ENCODE peak calls at places on chromosomes 4 and X, in five cellular contexts. One of them, this sample, is unnamed.

GRCh38 chrX:150086371-150086770 is 148.1 kb upstream of the EOLA2 start:
- DNase-seq in K562: no peak
- DNase-seq in GM12878: no peak
- DNase-seq in SK-N-SH: peak
- DNase-seq in HepG2: peak
- DNase-seq in this sample: no peak

GRCh38 chr4:83616252-83616651 is 80.3 kb downstream of the GPAT3 start:
- DNase-seq in K562: no peak
- DNase-seq in GM12878: no peak
- DNase-seq in SK-N-SH: no peak
- DNase-seq in HepG2: no peak
- DNase-seq in this sample: no peak

GRCh38 chr4:184824776-184825393 is 883 bp downstream of the ACSL1 start:
- DNase-seq in K562: no peak
- DNase-seq in GM12878: no peak
- DNase-seq in SK-N-SH: no peak
- DNase-seq in HepG2: no peak
- DNase-seq in this sample: no peak

GRCh38 chr4:117983541-117984451 is 50.5 kb upstream of the NDST3 start:
- DNase-seq in K562: no peak
- DNase-seq in GM12878: no peak
- DNase-seq in SK-N-SH: no peak
- DNase-seq in HepG2: no peak
- DNase-seq in this sample: peak

GRCh38 chr4:89674876-89675459 is 162.0 kb downstream of the SNCA start:
- DNase-seq in K562: no peak
- DNase-seq in GM12878: no peak
- DNase-seq in SK-N-SH: no peak
- DNase-seq in HepG2: peak
- DNase-seq in this sample: no peak

GRCh38 chrX:149938427-149939270 is at the start of gene EOLA2:
- DNase-seq in K562: peak
- DNase-seq in GM12878: peak
- DNase-seq in SK-N-SH: peak
- DNase-seq in HepG2: peak
- DNase-seq in this sample: peak

GRCh38 chrX:53089224-53089842 is 4.6 kb upstream of the KANTR start:
- DNase-seq in K562: peak
- DNase-seq in GM12878: no peak
- DNase-seq in SK-N-SH: peak
- DNase-seq in HepG2: no peak
- DNase-seq in this sample: peak

GRCh38 chr4:180960758-180961401 is 1282.3 kb upstream of the TENM3 start:
- DNase-seq in K562: no peak
- DNase-seq in GM12878: no peak
- DNase-seq in SK-N-SH: peak
- DNase-seq in HepG2: no peak
- DNase-seq in this sample: no peak

GRCh38 chrX:20451936-20452335 is 185.2 kb upstream of the RPS6KA3 start:
- DNase-seq in K562: no peak
- DNase-seq in GM12878: no peak
- DNase-seq in SK-N-SH: no peak
- DNase-seq in HepG2: no peak
- DNase-seq in this sample: no peak

GRCh38 chr4:113012776-113013175 is 36.7 kb upstream of the ANK2 start:
- DNase-seq in K562: no peak
- DNase-seq in GM12878: no peak
- DNase-seq in SK-N-SH: peak
- DNase-seq in HepG2: no peak
- DNase-seq in this sample: no peak

GRCh38 chrX:29671426-29671825 is 543.9 kb upstream of the MAGEB2 start:
- DNase-seq in K562: no peak
- DNase-seq in GM12878: no peak
- DNase-seq in SK-N-SH: no peak
- DNase-seq in HepG2: no peak
- DNase-seq in this sample: no peak

GRCh38 chr4:102285831-102286230 is 59.5 kb downstream of the SLC39A8 start:
- DNase-seq in K562: no peak
- DNase-seq in GM12878: no peak
- DNase-seq in SK-N-SH: no peak
- DNase-seq in HepG2: no peak
- DNase-seq in this sample: no peak

GRCh38 chr4:22504931-22505330 is 10.9 kb downstream of the ADGRA3 start:
- DNase-seq in K562: no peak
- DNase-seq in GM12878: no peak
- DNase-seq in SK-N-SH: no peak
- DNase-seq in HepG2: no peak
- DNase-seq in this sample: no peak

GRCh38 chr4:139672215-139672614 is 6.6 kb downstream of the MGST2 start:
- DNase-seq in K562: no peak
- DNase-seq in GM12878: no peak
- DNase-seq in SK-N-SH: no peak
- DNase-seq in HepG2: no peak
- DNase-seq in this sample: no peak

GRCh38 chr4:85669204-85669603 is 194.3 kb downstream of the ARHGAP24 start:
- DNase-seq in K562: no peak
- DNase-seq in GM12878: no peak
- DNase-seq in SK-N-SH: no peak
- DNase-seq in HepG2: no peak
- DNase-seq in this sample: peak

GRCh38 chr4:120209706-120210105 is 143.1 kb upstream of the MAD2L1 start:
- DNase-seq in K562: no peak
- DNase-seq in GM12878: no peak
- DNase-seq in SK-N-SH: no peak
- DNase-seq in HepG2: no peak
- DNase-seq in this sample: no peak

GRCh38 chrX:11757729-11758399 is at the start of gene MSL3:
- DNase-seq in K562: peak
- DNase-seq in GM12878: no peak
- DNase-seq in SK-N-SH: peak
- DNase-seq in HepG2: no peak
- DNase-seq in this sample: no peak

GRCh38 chr4:95340191-95340590 is 208.6 kb downstream of the UNC5C start:
- DNase-seq in K562: no peak
- DNase-seq in GM12878: no peak
- DNase-seq in SK-N-SH: no peak
- DNase-seq in HepG2: no peak
- DNase-seq in this sample: no peak

GRCh38 chr4:82360298-82361177 is 13.3 kb downstream of the HNRNPD start:
- DNase-seq in K562: peak
- DNase-seq in GM12878: no peak
- DNase-seq in SK-N-SH: peak
- DNase-seq in HepG2: no peak
- DNase-seq in this sample: no peak

GRCh38 chr4:87679449-87680169 is 29.5 kb downstream of the DMP1 start:
- DNase-seq in K562: peak
- DNase-seq in GM12878: peak
- DNase-seq in SK-N-SH: peak
- DNase-seq in HepG2: peak
- DNase-seq in this sample: peak

GRCh38 chr4:132513491-132513890 is 635.6 kb upstream of the PCDH10 start:
- DNase-seq in K562: no peak
- DNase-seq in GM12878: no peak
- DNase-seq in SK-N-SH: no peak
- DNase-seq in HepG2: no peak
- DNase-seq in this sample: no peak

GRCh38 chr4:181475781-181476180 is 767.4 kb upstream of the TENM3 start:
- DNase-seq in K562: no peak
- DNase-seq in GM12878: no peak
- DNase-seq in SK-N-SH: no peak
- DNase-seq in HepG2: no peak
- DNase-seq in this sample: no peak

GRCh38 chr4:25872851-25873631 is 10.3 kb upstream of the SEL1L3 start:
- DNase-seq in K562: no peak
- DNase-seq in GM12878: no peak
- DNase-seq in SK-N-SH: no peak
- DNase-seq in HepG2: no peak
- DNase-seq in this sample: no peak

GRCh38 chr4:129738175-129738574 is 642.2 kb downstream of the C4orf33 start:
- DNase-seq in K562: no peak
- DNase-seq in GM12878: no peak
- DNase-seq in SK-N-SH: no peak
- DNase-seq in HepG2: no peak
- DNase-seq in this sample: no peak

GRCh38 chrX:107574054-107574683 is 54.1 kb upstream of the PRPS1 start:
- DNase-seq in K562: no peak
- DNase-seq in GM12878: no peak
- DNase-seq in SK-N-SH: no peak
- DNase-seq in HepG2: peak
- DNase-seq in this sample: no peak

GRCh38 chrX:10467793-10468192 is 152.6 kb downstream of the MID1 start:
- DNase-seq in K562: no peak
- DNase-seq in GM12878: no peak
- DNase-seq in SK-N-SH: no peak
- DNase-seq in HepG2: no peak
- DNase-seq in this sample: peak

GRCh38 chr4:118872181-118872580 is 16.5 kb upstream of the SYNPO2 start:
- DNase-seq in K562: no peak
- DNase-seq in GM12878: no peak
- DNase-seq in SK-N-SH: no peak
- DNase-seq in HepG2: no peak
- DNase-seq in this sample: no peak

GRCh38 chr4:7422098-7422897 is 12.4 kb downstream of the PSAPL1 start:
- DNase-seq in K562: no peak
- DNase-seq in GM12878: no peak
- DNase-seq in SK-N-SH: peak
- DNase-seq in HepG2: no peak
- DNase-seq in this sample: no peak

GRCh38 chr4:163166041-163166579 is 580 bp downstream of the NAF1 start:
- DNase-seq in K562: peak
- DNase-seq in GM12878: no peak
- DNase-seq in SK-N-SH: peak
- DNase-seq in HepG2: peak
- DNase-seq in this sample: peak

GRCh38 chrX:154135458-154136229 is 8.4 kb upstream of the OPN1LW start:
- DNase-seq in K562: no peak
- DNase-seq in GM12878: no peak
- DNase-seq in SK-N-SH: no peak
- DNase-seq in HepG2: no peak
- DNase-seq in this sample: no peak

GRCh38 chr4:163663454-163664225 is 169.2 kb downstream of the TMA16 start:
- DNase-seq in K562: no peak
- DNase-seq in GM12878: peak
- DNase-seq in SK-N-SH: no peak
- DNase-seq in HepG2: no peak
- DNase-seq in this sample: no peak

GRCh38 chrX:136065044-136065671 is 79.9 kb downstream of the SLC9A6 start:
- DNase-seq in K562: no peak
- DNase-seq in GM12878: no peak
- DNase-seq in SK-N-SH: no peak
- DNase-seq in HepG2: peak
- DNase-seq in this sample: peak

GRCh38 chrX:24692305-24692704 is 1.4 kb upstream of the POLA1 start:
- DNase-seq in K562: no peak
- DNase-seq in GM12878: no peak
- DNase-seq in SK-N-SH: no peak
- DNase-seq in HepG2: no peak
- DNase-seq in this sample: no peak

DNA sequence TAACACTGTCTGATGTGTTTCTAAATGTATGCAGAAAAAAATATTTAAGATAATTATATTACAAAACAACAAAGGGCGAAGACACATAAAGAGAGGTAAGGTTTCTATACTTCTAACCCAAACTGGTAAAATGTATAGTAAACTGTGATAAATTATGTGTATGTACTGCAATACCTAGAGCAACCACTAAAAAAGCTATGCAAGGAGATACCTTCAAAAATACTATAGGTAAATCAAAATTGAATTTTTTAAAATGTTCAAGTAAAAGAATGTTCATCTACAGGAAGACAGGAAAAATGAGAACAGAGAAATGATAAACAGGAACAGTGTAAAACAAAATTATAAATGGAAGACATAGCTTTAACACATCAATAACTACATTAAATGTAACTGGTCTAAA is 27.3 kb upstream of the RAI2 start:
- DNase-seq in K562: no peak
- DNase-seq in GM12878: no peak
- DNase-seq in SK-N-SH: no peak
- DNase-seq in HepG2: no peak
- DNase-seq in this sample: no peak
- TF ChIP-seq CTCF in K562: no peak
- TF ChIP-seq CTCF in GM12878: no peak
- TF ChIP-seq CTCF in SK-N-SH: peak
- TF ChIP-seq CTCF in HepG2: no peak
- TF ChIP-seq CTCF in this sample: no peak

GRCh38 chr4:108033348-108033747 is 43.7 kb downstream of the HADH start:
- DNase-seq in K562: no peak
- DNase-seq in GM12878: no peak
- DNase-seq in SK-N-SH: no peak
- DNase-seq in HepG2: no peak
- DNase-seq in this sample: no peak

GRCh38 chr4:108031427-108032083 is 41.9 kb downstream of the HADH start:
- DNase-seq in K562: no peak
- DNase-seq in GM12878: no peak
- DNase-seq in SK-N-SH: no peak
- DNase-seq in HepG2: no peak
- DNase-seq in this sample: no peak

GRCh38 chr4:108029321-108029720 is 39.6 kb downstream of the HADH start:
- DNase-seq in K562: no peak
- DNase-seq in GM12878: no peak
- DNase-seq in SK-N-SH: no peak
- DNase-seq in HepG2: no peak
- DNase-seq in this sample: no peak

GRCh38 chr4:108029731-108030130 is 40.0 kb downstream of the HADH start:
- DNase-seq in K562: no peak
- DNase-seq in GM12878: no peak
- DNase-seq in SK-N-SH: no peak
- DNase-seq in HepG2: no peak
- DNase-seq in this sample: no peak

GRCh38 chr4:108030332-108030731 is 40.6 kb downstream of the HADH start:
- DNase-seq in K562: peak
- DNase-seq in GM12878: no peak
- DNase-seq in SK-N-SH: peak
- DNase-seq in HepG2: peak
- DNase-seq in this sample: peak
- TF ChIP-seq GABPA in K562: no peak
- TF ChIP-seq GABPA in GM12878: no peak
- TF ChIP-seq GABPA in SK-N-SH: no peak
- TF ChIP-seq GABPA in HepG2: no peak
- TF ChIP-seq GABPA in this sample: no peak

DNA sequence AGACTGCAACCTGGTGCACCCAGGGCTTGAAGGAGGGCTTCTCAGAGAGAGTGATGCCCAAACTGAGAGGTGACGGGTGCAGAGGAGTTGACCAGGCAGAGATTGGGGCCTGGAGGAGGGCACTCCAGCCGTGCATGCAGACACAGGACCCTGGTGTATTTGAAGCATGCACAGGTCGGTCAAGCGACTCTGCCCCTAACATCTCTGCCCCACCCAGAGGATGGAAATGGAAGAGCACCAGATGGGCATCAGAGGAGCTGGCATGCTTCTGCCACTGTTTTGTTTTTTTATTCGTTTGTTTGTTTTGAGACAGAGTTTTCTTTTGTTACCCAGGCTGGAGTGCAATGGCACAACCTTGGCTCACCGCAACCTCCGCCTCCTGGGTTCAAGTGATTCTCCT is 320.9 kb downstream of the EVC2 start:
- DNase-seq in K562: no peak
- DNase-seq in GM12878: no peak
- DNase-seq in SK-N-SH: no peak
- DNase-seq in HepG2: no peak
- DNase-seq in this sample: no peak
- TF ChIP-seq CTCF in K562: no peak
- TF ChIP-seq CTCF in GM12878: no peak
- TF ChIP-seq CTCF in SK-N-SH: no peak
- TF ChIP-seq CTCF in HepG2: no peak
- TF ChIP-seq CTCF in this sample: no peak

GRCh38 chr4:169151671-169152070 is 119.1 kb downstream of the SH3RF1 start:
- DNase-seq in K562: no peak
- DNase-seq in GM12878: no peak
- DNase-seq in SK-N-SH: no peak
- DNase-seq in HepG2: no peak
- DNase-seq in this sample: no peak
- TF ChIP-seq GABPA in K562: no peak
- TF ChIP-seq GABPA in GM12878: no peak
- TF ChIP-seq GABPA in SK-N-SH: no peak
- TF ChIP-seq GABPA in HepG2: no peak
- TF ChIP-seq GABPA in this sample: no peak